ENCODE peak calls at places on chromosomes 4 and X, in five cellular contexts. A is body of pancreas, S is Peyer's patch, L is tibial nerve, J is ovary. Y is an unnamed sample.

GRCh38 chr4:3343358-3343757 is 50.5 kb downstream of the RGS12 start:
- DNase-seq in A (no peak), S (no peak), L (no peak), J (no peak), Y (no peak)

GRCh38 chrX:141642979-141643378 is 53.5 kb downstream of the SPANXA2 start:
- DNase-seq in A (no peak), S (no peak), L (no peak), J (no peak), Y (no peak)

GRCh38 chrX:118901991-118902390 is 72.4 kb upstream of the LONRF3 start:
- DNase-seq in A (no peak), S (no peak), L (no peak), J (no peak), Y (no peak)

GRCh38 chrX:39764441-39764914 is 333.3 kb downstream of the BCOR start:
- DNase-seq in A (no peak), S (no peak), L (no peak), J (no peak), Y (no peak)

GRCh38 chrX:134416106-134416505 is 43.9 kb upstream of the HPRT1 start:
- DNase-seq in A (no peak), S (no peak), L (no peak), J (no peak), Y (no peak)

GRCh38 chr4:111775908-111776307 is 369.3 kb upstream of the FAM241A start:
- DNase-seq in A (no peak), S (no peak), L (no peak), J (no peak), Y (no peak)

GRCh38 chrX:102832661-102833060 is 104.4 kb upstream of the RAB40AL start:
- DNase-seq in A (no peak), S (no peak), L (no peak), J (no peak), Y (no peak)

GRCh38 chrX:11380187-11380586 is 87.0 kb downstream of the AMELX start:
- DNase-seq in A (peak; percentile 7), S (no peak), L (no peak), J (no peak), Y (no peak)

GRCh38 chr4:40502936-40503335 is 126.7 kb downstream of the RBM47 start:
- DNase-seq in A (no peak), S (no peak), L (no peak), J (no peak), Y (no peak)

GRCh38 chr4:6779667-6780565 is 2.6 kb upstream of the KIAA0232 start:
- DNase-seq in A (no peak), S (peak; percentile 51), L (no peak), J (no peak), Y (no peak)

GRCh38 chr4:111136438-111136837 is 513.6 kb upstream of the PITX2 start:
- DNase-seq in A (no peak), S (no peak), L (no peak), J (no peak), Y (no peak)

GRCh38 chr4:105715692-105716278 is 7.2 kb downstream of the GSTCD start:
- DNase-seq in A (no peak), S (no peak), L (no peak), J (no peak), Y (no peak)

GRCh38 chr4:177228599-177228998 is 81.1 kb upstream of the NEIL3 start:
- DNase-seq in A (no peak), S (no peak), L (no peak), J (no peak), Y (no peak)

GRCh38 chrX:18983711-18984380 is at the start of gene PHKA2:
- DNase-seq in A (peak; percentile 59), S (peak; percentile 76), L (peak; percentile 15), J (no peak), Y (no peak)

GRCh38 chrX:74420194-74421035 is 878 bp upstream of the SLC16A2 start:
- DNase-seq in A (peak; percentile 71), S (peak; percentile 60), L (peak; percentile 35), J (peak; percentile 83), Y (no peak)

GRCh38 chrX:74422576-74423288 is 1.4 kb downstream of the SLC16A2 start:
- DNase-seq in A (peak; percentile 45), S (peak; percentile 49), L (peak; percentile 20), J (peak; percentile 77), Y (no peak)

GRCh38 chrX:74422029-74422352 is 698 bp downstream of the SLC16A2 start:
- DNase-seq in A (no peak), S (no peak), L (no peak), J (peak; percentile 42), Y (no peak)

GRCh38 chrX:74419861-74420193 is 1.5 kb upstream of the SLC16A2 start:
- DNase-seq in A (peak; percentile 2), S (peak; percentile 47), L (no peak), J (peak; percentile 44), Y (no peak)

GRCh38 chrX:74421181-74422028 is at the start of gene SLC16A2:
- DNase-seq in A (peak; percentile 81), S (peak; percentile 70), L (peak; percentile 52), J (peak; percentile 73), Y (no peak)
- TF ChIP-seq POLR2A in A (peak; percentile 45), S (no peak), L (no peak), J (no peak), Y (no peak)

GRCh38 chrX:154096140-154097002 is 1.1 kb downstream of the MECP2 start:
- DNase-seq in A (no peak), S (no peak), L (no peak), J (peak; percentile 46), Y (no peak)

GRCh38 chrX:154092371-154092770 is 5.1 kb downstream of the MECP2 start:
- DNase-seq in A (no peak), S (no peak), L (no peak), J (no peak), Y (no peak)

GRCh38 chrX:154094833-154095232 is 2.7 kb downstream of the MECP2 start:
- DNase-seq in A (no peak), S (no peak), L (no peak), J (no peak), Y (no peak)

GRCh38 chrX:154091678-154092077 is 5.8 kb downstream of the MECP2 start:
- DNase-seq in A (peak; percentile 49), S (no peak), L (no peak), J (no peak), Y (no peak)

GRCh38 chrX:154093965-154094364 is 3.6 kb downstream of the MECP2 start:
- DNase-seq in A (no peak), S (no peak), L (no peak), J (no peak), Y (no peak)
- H3K4me3 ChIP-seq in A (no peak overlapping the region), S (no peak overlapping the region), L (no peak overlapping the region), J (no peak overlapping the region), Y (peak overlapping the region; percentile 20)

GRCh38 chrX:136755411-136755810 is 25.3 kb downstream of the ARHGEF6 start:
- DNase-seq in A (no peak), S (no peak), L (no peak), J (no peak), Y (no peak)
- H3K27ac ChIP-seq in A (no peak overlapping the region), S (no peak overlapping the region), L (no peak overlapping the region), J (no peak overlapping the region), Y (no peak overlapping the region)

GRCh38 chrX:153971124-153971631 is 440 bp downstream of the HCFC1 start:
- DNase-seq in A (peak; percentile 88), S (peak; percentile 96), L (peak; percentile 61), J (peak; percentile 93), Y (peak; percentile 50)
- TF ChIP-seq POLR2A in A (peak; percentile 78), S (peak; percentile 71), L (peak; percentile 44), J (peak; percentile 11), Y (no peak)

Y was measured in esophagus squamous epithelium.